ENCODE peak calls at places on chromosomes 4 and X, in eight cellular contexts. W, H, U, M, Y, V, A and N are unnamed samples.
A peak's percentile ranks its signal among the peaks of the same experiment; 100 is the strongest.

GRCh38 chr4:182828678-182829025 is 88.5 kb downstream of the DCTD start:
- DNase-seq in V (no peak), U (no peak), M (no peak), A (peak; percentile 39), H (no peak), W (no peak), Y (peak; percentile 26), N (no peak)

GRCh38 chr4:43485196-43485595 is 592.7 kb downstream of the GRXCR1 start:
- DNase-seq in H (no peak), U (no peak), V (no peak), M (no peak), A (no peak), Y (no peak), W (no peak), N (no peak)

GRCh38 chr4:83644677-83645639 is 109.0 kb downstream of the GPAT3 start:
- DNase-seq in V (no peak), Y (no peak), A (peak; percentile 78), W (no peak), U (peak; percentile 41), M (peak; percentile 28), H (peak; percentile 75), N (peak; percentile 92)

GRCh38 chrX:45668686-45669443 is 468.2 kb upstream of the DIPK2B start:
- DNase-seq in H (no peak), V (no peak), M (no peak), W (no peak), A (no peak), U (no peak), Y (no peak), N (no peak)

GRCh38 chr4:111074523-111075114 is 451.7 kb upstream of the PITX2 start:
- DNase-seq in V (no peak), H (no peak), M (no peak), U (no peak), W (no peak), Y (no peak), A (peak; percentile 2), N (no peak)

GRCh38 chr4:60890743-60891142 is 309.4 kb upstream of the ADGRL3 start:
- DNase-seq in W (no peak), V (no peak), A (no peak), U (no peak), H (no peak), Y (no peak), M (no peak), N (no peak)

GRCh38 chr4:186272699-186273370 is 6.8 kb downstream of the F11 start:
- DNase-seq in M (no peak), W (no peak), H (no peak), Y (no peak), A (no peak), U (no peak), V (no peak), N (no peak)

GRCh38 chr4:53562409-53562808 is 28.9 kb downstream of the LNX1 start:
- DNase-seq in A (no peak), M (no peak), Y (no peak), H (no peak), U (no peak), W (no peak), V (no peak), N (no peak)

GRCh38 chr4:52199574-52200338 is 148.7 kb downstream of the SPATA18 start:
- DNase-seq in W (no peak), M (no peak), U (no peak), Y (no peak), V (no peak), H (no peak), A (no peak), N (no peak)

GRCh38 chrX:85922821-85923220 is 124.5 kb downstream of the CHM start:
- DNase-seq in M (no peak), U (peak; percentile 3), H (no peak), Y (no peak), V (no peak), W (no peak), A (no peak), N (no peak)

GRCh38 chrX:150548251-150548650 is 20.2 kb upstream of the MTM1 start:
- DNase-seq in W (no peak), H (no peak), U (no peak), A (no peak), M (no peak), Y (no peak), V (no peak), N (no peak)

GRCh38 chr4:38040619-38041018 is 80.4 kb downstream of the PTTG2 start:
- DNase-seq in Y (no peak), U (no peak), H (no peak), M (no peak), W (no peak), V (no peak), A (no peak), N (no peak)

GRCh38 chrX:107000013-107000515 is at the start of gene MORC4:
- DNase-seq in W (peak; percentile 89), U (no peak), H (peak; percentile 24), A (peak; percentile 76), M (no peak), V (peak; percentile 78), Y (peak; percentile 91), N (no peak)

GRCh38 chr4:117771647-117772337 is 262.5 kb upstream of the NDST3 start:
- DNase-seq in Y (no peak), W (no peak), H (no peak), V (no peak), U (no peak), M (no peak), A (peak; percentile 56), N (no peak)

GRCh38 chr4:123116412-123116811 is 194.0 kb upstream of the NUDT6 start:
- DNase-seq in V (no peak), A (no peak), H (no peak), U (no peak), W (no peak), M (no peak), Y (no peak), N (no peak)

GRCh38 chrX:111519215-111519614 is 7.8 kb downstream of the SERTM2 start:
- DNase-seq in M (no peak), A (peak; percentile 50), V (peak; percentile 9), H (no peak), Y (no peak), W (no peak), U (no peak), N (peak; percentile 18)

GRCh38 chr4:7367894-7368293 is 66.8 kb downstream of the PSAPL1 start:
- DNase-seq in Y (peak; percentile 46), W (peak; percentile 48), U (no peak), V (no peak), M (no peak), H (no peak), A (no peak), N (no peak)

GRCh38 chrX:13652256-13653021 is 502 bp upstream of the TCEANC start:
- DNase-seq in M (no peak), A (no peak), W (no peak), H (peak; percentile 62), V (no peak), U (no peak), Y (no peak), N (no peak)

GRCh38 chr4:8705161-8706145 is 112.9 kb downstream of the CPZ start:
- DNase-seq in H (no peak), Y (peak; percentile 54), W (peak; percentile 61), U (no peak), A (no peak), M (no peak), V (no peak), N (no peak)

GRCh38 chrX:130994671-130995070 is 63.5 kb upstream of the ARHGAP36 start:
- DNase-seq in M (no peak), Y (no peak), H (peak; percentile 42), W (no peak), V (no peak), U (peak; percentile 3), A (peak; percentile 61), N (peak; percentile 3)

GRCh38 chr4:7315935-7316334 is 118.8 kb downstream of the PSAPL1 start:
- DNase-seq in A (no peak), V (no peak), W (no peak), H (no peak), M (no peak), U (no peak), Y (no peak), N (no peak)

GRCh38 chr4:57020467-57021101 is 41.9 kb downstream of the POLR2B start:
- DNase-seq in Y (no peak), A (no peak), W (no peak), U (no peak), M (no peak), H (no peak), V (no peak), N (no peak)

GRCh38 chrX:30971761-30972603 is 82.9 kb upstream of the TAB3 start:
- DNase-seq in U (peak; percentile 37), H (peak; percentile 51), M (no peak), V (peak; percentile 17), Y (no peak), A (peak; percentile 51), W (no peak), N (peak; percentile 14)

GRCh38 chr4:119210760-119211159 is 1.8 kb upstream of the USP53 start:
- DNase-seq in Y (no peak), M (no peak), U (no peak), H (no peak), A (no peak), W (no peak), V (no peak), N (no peak)

GRCh38 chr4:119209586-119209985 is 2.9 kb upstream of the USP53 start:
- DNase-seq in W (no peak), H (no peak), U (no peak), M (no peak), Y (no peak), V (peak; percentile 20), A (no peak), N (no peak)

GRCh38 chr4:119211856-119212250 is 660 bp upstream of the USP53 start:
- DNase-seq in U (no peak), A (no peak), W (no peak), V (no peak), H (no peak), Y (no peak), M (no peak), N (peak; percentile 22)

GRCh38 chr4:119207051-119207450 is 5.5 kb upstream of the USP53 start:
- DNase-seq in U (no peak), V (no peak), H (no peak), M (no peak), W (no peak), Y (no peak), A (no peak), N (no peak)

GRCh38 chr4:119209077-119209476 is 3.4 kb upstream of the USP53 start:
- DNase-seq in A (no peak), M (no peak), H (peak; percentile 58), V (no peak), W (no peak), U (no peak), Y (no peak), N (no peak)
- TF ChIP-seq POLR2AphosphoS5 in A (no peak), M (no peak), H (no peak), V (no peak), W (no peak), U (no peak), Y (peak; percentile 22), N (no peak)

GRCh38 chr4:101865501-101866062 is 75.1 kb downstream of the BANK1 start:
- DNase-seq in H (no peak), W (no peak), A (no peak), V (no peak), Y (no peak), U (no peak), M (no peak), N (no peak)
- TF ChIP-seq POLR2AphosphoS5 in H (no peak), W (no peak), A (no peak), V (no peak), Y (no peak), U (no peak), M (no peak), N (no peak)

GRCh38 chr4:2942037-2942531 is 21.1 kb downstream of the NOP14 start:
- DNase-seq in Y (no peak), W (peak; percentile 75), A (no peak), V (peak; percentile 11), U (no peak), M (no peak), H (no peak), N (no peak)
- TF ChIP-seq POLR2AphosphoS5 in Y (no peak), W (no peak), A (peak; percentile 16), V (no peak), U (no peak), M (no peak), H (no peak), N (no peak)

GRCh38 chrX:16160729-16161128 is 6.6 kb upstream of the MAGEB17 start:
- DNase-seq in A (no peak), U (no peak), M (no peak), W (no peak), Y (no peak), V (no peak), H (no peak), N (no peak)
- TF ChIP-seq POLR2AphosphoS5 in A (no peak), U (no peak), M (no peak), W (no peak), Y (no peak), V (no peak), H (no peak), N (no peak)